ENCODE peak calls at places on chromosomes 11 and 22, in six cellular contexts. One of them, this sample, is unnamed.

GRCh38 chr11:57888385-57888784 is 126.8 kb downstream of the CTNND1 start:
- DNase-seq in endothelial cell: no peak
- DNase-seq in left ventricle myocardium inferior: no peak
- DNase-seq in fibroblast of pulmonary artery: no peak
- DNase-seq in astrocyte: no peak
- DNase-seq in WERI-Rb-1: no peak
- DNase-seq in this sample: no peak

GRCh38 chr11:42591841-42592240 is 720.0 kb upstream of the API5 start:
- DNase-seq in endothelial cell: no peak
- DNase-seq in left ventricle myocardium inferior: no peak
- DNase-seq in fibroblast of pulmonary artery: no peak
- DNase-seq in astrocyte: no peak
- DNase-seq in WERI-Rb-1: no peak
- DNase-seq in this sample: no peak

GRCh38 chr11:120270386-120270785 is 30.4 kb downstream of the POU2F3 start:
- DNase-seq in endothelial cell: no peak
- DNase-seq in left ventricle myocardium inferior: no peak
- DNase-seq in fibroblast of pulmonary artery: peak
- DNase-seq in astrocyte: no peak
- DNase-seq in WERI-Rb-1: no peak
- DNase-seq in this sample: no peak

GRCh38 chr11:81869337-81870065 is 864.2 kb downstream of the FAM181B start:
- DNase-seq in endothelial cell: no peak
- DNase-seq in left ventricle myocardium inferior: no peak
- DNase-seq in fibroblast of pulmonary artery: peak
- DNase-seq in astrocyte: peak
- DNase-seq in WERI-Rb-1: no peak
- DNase-seq in this sample: no peak

GRCh38 chr11:12750181-12750580 is 76.0 kb downstream of the TEAD1 start:
- DNase-seq in endothelial cell: no peak
- DNase-seq in left ventricle myocardium inferior: no peak
- DNase-seq in fibroblast of pulmonary artery: no peak
- DNase-seq in astrocyte: no peak
- DNase-seq in WERI-Rb-1: no peak
- DNase-seq in this sample: no peak

GRCh38 chr11:95697614-95698408 is 91.8 kb downstream of the FAM76B start:
- DNase-seq in endothelial cell: no peak
- DNase-seq in left ventricle myocardium inferior: no peak
- DNase-seq in fibroblast of pulmonary artery: no peak
- DNase-seq in astrocyte: no peak
- DNase-seq in WERI-Rb-1: no peak
- DNase-seq in this sample: no peak

GRCh38 chr22:36334081-36334831 is 53.5 kb downstream of the MYH9 start:
- DNase-seq in endothelial cell: peak
- DNase-seq in left ventricle myocardium inferior: peak
- DNase-seq in fibroblast of pulmonary artery: no peak
- DNase-seq in astrocyte: no peak
- DNase-seq in WERI-Rb-1: no peak
- DNase-seq in this sample: no peak

GRCh38 chr22:49297871-49298721 is 529.6 kb downstream of the BRD1 start:
- DNase-seq in endothelial cell: no peak
- DNase-seq in left ventricle myocardium inferior: no peak
- DNase-seq in fibroblast of pulmonary artery: no peak
- DNase-seq in astrocyte: no peak
- DNase-seq in WERI-Rb-1: no peak
- DNase-seq in this sample: no peak

GRCh38 chr11:80617156-80617555 is 1176.3 kb upstream of the TENM4 start:
- DNase-seq in endothelial cell: no peak
- DNase-seq in left ventricle myocardium inferior: no peak
- DNase-seq in fibroblast of pulmonary artery: no peak
- DNase-seq in astrocyte: no peak
- DNase-seq in WERI-Rb-1: no peak
- DNase-seq in this sample: no peak

GRCh38 chr11:26572770-26573402 is 823 bp upstream of the MUC15 start:
- DNase-seq in endothelial cell: no peak
- DNase-seq in left ventricle myocardium inferior: no peak
- DNase-seq in fibroblast of pulmonary artery: no peak
- DNase-seq in astrocyte: no peak
- DNase-seq in WERI-Rb-1: no peak
- DNase-seq in this sample: no peak

GRCh38 chr22:43176090-43176489 is 10.8 kb downstream of the TTLL12 start:
- DNase-seq in endothelial cell: no peak
- DNase-seq in left ventricle myocardium inferior: peak
- DNase-seq in fibroblast of pulmonary artery: no peak
- DNase-seq in astrocyte: no peak
- DNase-seq in WERI-Rb-1: no peak
- DNase-seq in this sample: no peak

GRCh38 chr11:77669848-77670511 is 32.4 kb upstream of the CLNS1A start:
- DNase-seq in endothelial cell: no peak
- DNase-seq in left ventricle myocardium inferior: no peak
- DNase-seq in fibroblast of pulmonary artery: peak
- DNase-seq in astrocyte: peak
- DNase-seq in WERI-Rb-1: no peak
- DNase-seq in this sample: no peak

GRCh38 chr11:35747638-35748037 is 85.1 kb downstream of the TRIM44 start:
- DNase-seq in endothelial cell: no peak
- DNase-seq in left ventricle myocardium inferior: no peak
- DNase-seq in fibroblast of pulmonary artery: no peak
- DNase-seq in astrocyte: no peak
- DNase-seq in WERI-Rb-1: no peak
- DNase-seq in this sample: no peak

GRCh38 chr11:108121274-108122155 is at the start of gene ACAT1:
- DNase-seq in endothelial cell: peak
- DNase-seq in left ventricle myocardium inferior: peak
- DNase-seq in fibroblast of pulmonary artery: peak
- DNase-seq in astrocyte: peak
- DNase-seq in WERI-Rb-1: peak
- DNase-seq in this sample: peak
- TF ChIP-seq CTCF in endothelial cell: peak
- TF ChIP-seq CTCF in left ventricle myocardium inferior: peak
- TF ChIP-seq CTCF in fibroblast of pulmonary artery: no peak
- TF ChIP-seq CTCF in astrocyte: no peak
- TF ChIP-seq CTCF in WERI-Rb-1: peak
- TF ChIP-seq CTCF in this sample: peak

GRCh38 chr11:107076832-107077231 is 58.6 kb upstream of the GUCY1A2 start:
- DNase-seq in endothelial cell: no peak
- DNase-seq in left ventricle myocardium inferior: no peak
- DNase-seq in fibroblast of pulmonary artery: no peak
- DNase-seq in astrocyte: peak
- DNase-seq in WERI-Rb-1: no peak
- DNase-seq in this sample: no peak

DNA sequence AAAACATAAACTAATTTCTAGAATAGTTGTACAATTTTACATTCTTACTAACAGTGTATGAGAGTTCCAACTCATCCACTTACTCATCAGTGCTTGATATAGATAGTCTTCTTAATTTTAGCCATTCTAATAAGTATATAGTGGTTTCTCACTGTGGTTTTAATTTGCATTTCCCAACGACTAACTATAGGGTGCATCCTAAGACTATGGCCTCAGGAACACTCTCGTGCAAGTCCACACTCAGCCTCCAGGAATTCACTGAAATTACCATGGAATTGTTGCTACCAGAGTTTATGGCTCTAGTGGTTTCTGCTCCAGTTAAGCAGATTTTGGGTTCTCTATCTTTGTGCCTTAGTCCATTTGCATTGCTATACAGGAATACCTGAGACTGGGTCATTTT is 60.1 kb upstream of the GUCY1A2 start:
- DNase-seq in endothelial cell: no peak
- DNase-seq in left ventricle myocardium inferior: no peak
- DNase-seq in fibroblast of pulmonary artery: no peak
- DNase-seq in astrocyte: no peak
- DNase-seq in WERI-Rb-1: no peak
- DNase-seq in this sample: no peak
- TF ChIP-seq CTCF in endothelial cell: no peak
- TF ChIP-seq CTCF in left ventricle myocardium inferior: no peak
- TF ChIP-seq CTCF in fibroblast of pulmonary artery: no peak
- TF ChIP-seq CTCF in astrocyte: no peak
- TF ChIP-seq CTCF in WERI-Rb-1: no peak
- TF ChIP-seq CTCF in this sample: no peak

DNA sequence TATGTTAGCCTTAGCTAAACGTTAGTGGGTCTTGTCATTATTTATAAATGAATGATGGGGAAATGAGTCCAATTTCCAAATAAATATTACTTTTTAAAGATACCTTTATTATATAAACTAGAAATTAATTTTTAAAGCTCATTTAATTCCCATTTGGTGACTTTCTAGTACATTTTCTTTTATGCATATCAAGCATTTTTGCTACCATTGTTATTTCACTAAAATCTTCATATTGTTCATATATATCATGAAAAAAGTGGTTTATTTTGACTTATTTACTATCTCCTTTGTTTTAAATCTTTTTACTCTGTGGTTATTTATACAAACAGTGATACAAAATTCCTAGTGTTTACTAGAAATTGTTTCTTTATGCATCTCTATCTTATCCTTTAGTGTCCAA is 70.4 kb downstream of the PRMT3 start:
- DNase-seq in endothelial cell: no peak
- DNase-seq in left ventricle myocardium inferior: no peak
- DNase-seq in fibroblast of pulmonary artery: no peak
- DNase-seq in astrocyte: no peak
- DNase-seq in WERI-Rb-1: no peak
- DNase-seq in this sample: no peak
- TF ChIP-seq CTCF in endothelial cell: no peak
- TF ChIP-seq CTCF in left ventricle myocardium inferior: no peak
- TF ChIP-seq CTCF in fibroblast of pulmonary artery: no peak
- TF ChIP-seq CTCF in astrocyte: no peak
- TF ChIP-seq CTCF in WERI-Rb-1: no peak
- TF ChIP-seq CTCF in this sample: no peak

GRCh38 chr22:29306830-29307657 is 594 bp downstream of the GAS2L1 start:
- DNase-seq in endothelial cell: peak
- DNase-seq in left ventricle myocardium inferior: peak
- DNase-seq in fibroblast of pulmonary artery: peak
- DNase-seq in astrocyte: no peak
- DNase-seq in WERI-Rb-1: peak
- DNase-seq in this sample: peak
- TF ChIP-seq CTCF in endothelial cell: no peak
- TF ChIP-seq CTCF in left ventricle myocardium inferior: no peak
- TF ChIP-seq CTCF in fibroblast of pulmonary artery: no peak
- TF ChIP-seq CTCF in astrocyte: no peak
- TF ChIP-seq CTCF in WERI-Rb-1: no peak
- TF ChIP-seq CTCF in this sample: no peak